ENCODE peak calls at places on chromosomes 16 and 17, in four cellular contexts. L is IMR-90, Y is K562, A is GM12878. R is an unnamed sample. For H4K20me1, the result is how much of the 10 kb centered on the place peaks cover.

GRCh38 chr17:58224315-58224714 is 5.3 kb upstream of the MKS1 start:
- DNase-seq in L (peak), Y (no peak), A (no peak), R (peak)

GRCh38 chr17:37493249-37494027 is 3.7 kb downstream of the DUSP14 start:
- DNase-seq in L (peak), Y (no peak), A (no peak), R (no peak)

GRCh38 chr16:89595330-89596060 is 17.9 kb upstream of the DPEP1 start:
- DNase-seq in L (no peak), Y (no peak), A (no peak), R (no peak)

GRCh38 chr17:41522301-41523224 is 3.9 kb upstream of the KRT15 start:
- DNase-seq in L (no peak), Y (no peak), A (no peak), R (no peak)

GRCh38 chr17:80899402-80900268 is 92.0 kb upstream of the CHMP6 start:
- DNase-seq in L (peak), Y (peak), A (no peak), R (peak)

GRCh38 chr16:62034236-62035114 is 1.8 kb downstream of the CDH8 start:
- DNase-seq in L (no peak), Y (no peak), A (no peak), R (no peak)

GRCh38 chr17:6387442-6387841 is 47.5 kb downstream of the AIPL1 start:
- DNase-seq in L (no peak), Y (no peak), A (no peak), R (no peak)

GRCh38 chr16:25198021-25198420 is 18.7 kb upstream of the AQP8 start:
- DNase-seq in L (peak), Y (no peak), A (no peak), R (no peak)

GRCh38 chr17:58204796-58205195 is 12.3 kb downstream of the EPX start:
- DNase-seq in L (no peak), Y (no peak), A (no peak), R (no peak)

GRCh38 chr16:86569843-86570447 is 3.3 kb downstream of the FOXC2 start:
- DNase-seq in L (no peak), Y (no peak), A (no peak), R (peak)

GRCh38 chr17:46876353-46876887 is 25.0 kb downstream of the WNT9B start:
- DNase-seq in L (no peak), Y (peak), A (no peak), R (no peak)

GRCh38 chr17:71632328-71632727 is 488.5 kb upstream of the SOX9 start:
- DNase-seq in L (peak), Y (no peak), A (no peak), R (no peak)

GRCh38 chr17:3710951-3711383 is 12.7 kb upstream of the HASPIN start:
- DNase-seq in L (peak), Y (no peak), A (peak), R (peak)

GRCh38 chr16:25751230-25751629 is 59.5 kb downstream of the HS3ST4 start:
- DNase-seq in L (no peak), Y (no peak), A (no peak), R (no peak)

GRCh38 chr16:88966986-88967799 is 9.8 kb downstream of the CBFA2T3 start:
- DNase-seq in L (no peak), Y (no peak), A (no peak), R (no peak)

GRCh38 chr17:73286863-73287296 is 24.9 kb downstream of the CDC42EP4 start:
- DNase-seq in L (peak), Y (peak), A (no peak), R (no peak)

GRCh38 chr16:81137012-81137335 is 40.8 kb upstream of the GCSH start:
- DNase-seq in L (peak), Y (no peak), A (no peak), R (no peak)

GRCh38 chr17:61447358-61447757 is 4.9 kb upstream of the TBX4 start:
- DNase-seq in L (no peak), Y (no peak), A (no peak), R (no peak)

GRCh38 chr17:14805348-14805747 is 459.8 kb downstream of the PMP22 start:
- DNase-seq in L (no peak), Y (no peak), A (no peak), R (no peak)

GRCh38 chr17:78790552-78790951 is 8.5 kb upstream of the CYTH1 start:
- DNase-seq in L (no peak), Y (no peak), A (no peak), R (no peak)

GRCh38 chr16:54125751-54126655 is 160.6 kb downstream of the IRX3 start:
- DNase-seq in L (no peak), Y (no peak), A (no peak), R (no peak)

GRCh38 chr17:7440113-7440822 is 956 bp downstream of the FGF11 start:
- DNase-seq in L (no peak), Y (peak), A (no peak), R (peak)

GRCh38 chr16:84881702-84882521 is 62.1 kb downstream of the CRISPLD2 start:
- DNase-seq in L (peak), Y (peak), A (no peak), R (peak)

GRCh38 chr16:67663151-67663876 is 2.6 kb downstream of the PARD6A start:
- DNase-seq in L (no peak), Y (no peak), A (no peak), R (no peak)
- TF ChIP-seq FOS in L (no peak), Y (no peak), A (no peak), R (no peak)

GRCh38 chr16:75028544-75028943 is 29.7 kb downstream of the ZNRF1 start:
- DNase-seq in L (no peak), Y (no peak), A (no peak), R (no peak)
- H4K20me1 ChIP-seq in L (under half), Y (under half), A (under half), R (under half)

GRCh38 chr16:66653581-66654350 is 42.8 kb downstream of the CMTM4 start:
- DNase-seq in L (no peak), Y (no peak), A (no peak), R (no peak)
- TF ChIP-seq FOS in L (no peak), Y (no peak), A (no peak), R (no peak)

DNA sequence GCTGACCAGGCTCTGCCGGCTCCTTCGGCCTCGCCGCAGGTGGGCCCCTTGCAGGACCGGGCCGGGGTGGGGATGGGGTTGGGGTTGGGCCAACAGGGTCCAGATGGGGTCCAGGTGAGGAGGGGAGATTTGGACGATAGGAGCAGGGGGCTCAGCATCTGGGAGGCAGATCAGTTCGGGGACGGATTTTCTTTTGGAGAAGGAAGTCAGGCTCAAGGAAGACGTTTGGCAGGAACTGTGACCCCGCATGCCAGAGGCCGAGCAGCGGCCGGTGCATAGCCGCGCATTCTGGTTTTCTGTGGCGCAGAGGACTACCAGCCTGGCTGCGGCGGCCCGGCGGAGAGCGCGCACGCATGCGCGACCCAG is 831 bp upstream of the ALDOA start:
- DNase-seq in L (no peak), Y (peak), A (no peak), R (no peak)
- H4K20me1 ChIP-seq in L (under half), Y (under half), A (under half), R (under half)

GRCh38 chr16:15948532-15949209 is 745 bp upstream of the ABCC1 start:
- DNase-seq in L (no peak), Y (no peak), A (no peak), R (no peak)
- TF ChIP-seq FOS in L (no peak), Y (no peak), A (no peak), R (no peak)

GRCh38 chr16:49439676-49440075 is 66.1 kb downstream of the C16orf78 start:
- DNase-seq in L (no peak), Y (no peak), A (no peak), R (no peak)

GRCh38 chr16:49437344-49437743 is 63.7 kb downstream of the C16orf78 start:
- DNase-seq in L (no peak), Y (no peak), A (no peak), R (no peak)

GRCh38 chr16:49434733-49435132 is 61.1 kb downstream of the C16orf78 start:
- DNase-seq in L (no peak), Y (no peak), A (no peak), R (no peak)

GRCh38 chr16:49439050-49439449 is 65.4 kb downstream of the C16orf78 start:
- DNase-seq in L (no peak), Y (no peak), A (no peak), R (no peak)

GRCh38 chr16:49436181-49436580 is 62.6 kb downstream of the C16orf78 start:
- DNase-seq in L (no peak), Y (no peak), A (no peak), R (no peak)
- H4K20me1 ChIP-seq in L (under half), Y (under half), A (under half), R (under half)

GRCh38 chr17:292531-293382 is 59.9 kb downstream of the RPH3AL start:
- DNase-seq in L (no peak), Y (no peak), A (no peak), R (no peak)
- TF ChIP-seq FOS in L (no peak), Y (no peak), A (no peak), R (no peak)

GRCh38 chr16:57053206-57053605 is 39.2 kb upstream of the CPNE2 start:
- DNase-seq in L (no peak), Y (no peak), A (no peak), R (no peak)
- H4K20me1 ChIP-seq in L (under half), Y (under half), A (under half), R (under half)

GRCh38 chr17:65254166-65254565 is 117.0 kb downstream of the RGS9 start:
- DNase-seq in L (peak), Y (no peak), A (no peak), R (no peak)
- TF ChIP-seq FOS in L (no peak), Y (no peak), A (no peak), R (no peak)

R was measured in endothelial cell of umbilical vein.